ENCODE peak calls at places on chromosome 11, in six cellular contexts. P is globus pallidus; Q is CD4-positive, CD25-positive, alpha-beta regulatory T cell; D is NCI-H524; G is AG10803; O is upper lobe of right lung. T is an unnamed sample.

GRCh38 chr11:45794169-45794568 is 10.8 kb upstream of the SLC35C1 start:
- DNase-seq in Q (no peak), D (no peak), G (no peak), P (no peak), O (no peak), T (no peak)

GRCh38 chr11:121461843-121462242 is 9.1 kb upstream of the SORL1-AS1 start:
- DNase-seq in D (no peak), P (no peak), G (no peak), Q (no peak), O (no peak), T (no peak)

GRCh38 chr11:1772270-1773130 is 8.8 kb upstream of the CTSD start:
- DNase-seq in G (peak), Q (peak), O (peak), P (no peak), D (no peak), T (peak)

GRCh38 chr11:111357150-111358037 is 21.7 kb downstream of the POU2AF1 start:
- DNase-seq in Q (no peak), O (no peak), G (no peak), P (no peak), D (no peak), T (no peak)

GRCh38 chr11:94933225-94934130 is 39.9 kb downstream of the CWC15 start:
- DNase-seq in D (no peak), G (peak), O (no peak), Q (no peak), P (no peak), T (peak)

GRCh38 chr11:73342633-73343032 is 33.6 kb upstream of the RELT start:
- DNase-seq in P (no peak), O (no peak), G (no peak), Q (no peak), D (peak), T (no peak)

GRCh38 chr11:35289821-35290220 is 129.5 kb downstream of the SLC1A2 start:
- DNase-seq in O (no peak), Q (no peak), P (no peak), G (peak), D (no peak), T (no peak)

GRCh38 chr11:3123761-3124733 is 41.1 kb downstream of the OSBPL5 start:
- DNase-seq in G (peak), P (peak), D (no peak), O (peak), Q (no peak), T (no peak)

GRCh38 chr11:5151713-5152153 is 2.8 kb downstream of the OR52A1 start:
- DNase-seq in P (no peak), Q (no peak), G (no peak), O (no peak), D (no peak), T (no peak)

GRCh38 chr11:116109228-116109627 is 605.0 kb upstream of the CADM1 start:
- DNase-seq in D (no peak), O (no peak), P (no peak), G (peak), Q (no peak), T (peak)

GRCh38 chr11:112525270-112525669 is 264.6 kb upstream of the PLET1 start:
- DNase-seq in G (peak), D (no peak), P (no peak), Q (no peak), O (no peak), T (no peak)

GRCh38 chr11:118128821-118129474 is 23.7 kb downstream of the SCN4B start:
- DNase-seq in G (no peak), Q (no peak), P (no peak), D (no peak), O (peak), T (no peak)

GRCh38 chr11:122139595-122139866 is 23.5 kb upstream of the BLID start:
- DNase-seq in P (no peak), Q (no peak), D (no peak), O (no peak), G (no peak), T (no peak)

GRCh38 chr11:132402056-132402684 is 1031.8 kb downstream of the NTM start:
- DNase-seq in G (peak), P (peak), Q (peak), O (no peak), D (peak), T (peak)

GRCh38 chr11:123158609-123159008 is 36.4 kb downstream of the CLMP start:
- DNase-seq in G (no peak), O (no peak), P (no peak), Q (peak), D (no peak), T (no peak)

GRCh38 chr11:95143106-95143681 is 53.5 kb downstream of the ENDOD1 start:
- DNase-seq in P (no peak), O (no peak), G (peak), D (no peak), Q (no peak), T (no peak)

GRCh38 chr11:120827820-120828219 is 196.1 kb upstream of the TBCEL start:
- DNase-seq in Q (no peak), O (no peak), P (peak), G (no peak), D (no peak), T (no peak)

GRCh38 chr11:7592706-7593105 is 78.9 kb downstream of the PPFIBP2 start:
- DNase-seq in Q (peak), P (no peak), O (peak), G (peak), D (no peak), T (no peak)

GRCh38 chr11:114158886-114159285 is 99.4 kb downstream of the ZBTB16 start:
- DNase-seq in G (peak), P (no peak), D (no peak), O (no peak), Q (no peak), T (no peak)

GRCh38 chr11:63017306-63017974 is 1.8 kb upstream of the SLC22A8 start:
- DNase-seq in O (no peak), G (no peak), P (no peak), Q (no peak), D (peak), T (no peak)

GRCh38 chr11:110173775-110174644 is 80.8 kb downstream of the ZC3H12C start:
- DNase-seq in P (peak), Q (peak), O (peak), G (peak), D (peak), T (peak)

GRCh38 chr11:117928818-117929567 is at the start of gene TMPRSS13:
- DNase-seq in P (no peak), Q (no peak), D (no peak), O (peak), G (no peak), T (no peak)

GRCh38 chr11:105151936-105152554 is 12.5 kb upstream of the CARD18 start:
- DNase-seq in O (no peak), P (no peak), D (no peak), Q (no peak), G (no peak), T (no peak)

GRCh38 chr11:56183459-56183858 is 7.0 kb downstream of the OR5J2 start:
- DNase-seq in Q (no peak), D (no peak), G (no peak), O (no peak), P (no peak), T (no peak)

GRCh38 chr11:16154715-16155396 is 201.5 kb downstream of the SOX6 start:
- DNase-seq in O (no peak), P (no peak), Q (no peak), G (no peak), D (no peak), T (no peak)

GRCh38 chr11:11349870-11350325 is 3.2 kb downstream of the CSNK2A3 start:
- DNase-seq in D (no peak), O (no peak), Q (no peak), G (peak), P (peak), T (no peak)

GRCh38 chr11:108967571-108967970 is 302.7 kb downstream of the DDX10 start:
- DNase-seq in G (peak), Q (no peak), D (peak), O (no peak), P (peak), T (no peak)

GRCh38 chr11:46321757-46322156 is 25.5 kb upstream of the DGKZ start:
- DNase-seq in D (no peak), O (no peak), G (peak), P (no peak), Q (no peak), T (no peak)

GRCh38 chr11:59901306-59901705 is 22.7 kb downstream of the OOSP3 start:
- DNase-seq in Q (no peak), D (no peak), O (no peak), P (no peak), G (no peak), T (no peak)

GRCh38 chr11:8765294-8765693 is 82.7 kb downstream of the RPL27A start:
- DNase-seq in Q (no peak), G (peak), P (no peak), O (no peak), D (no peak), T (no peak)

GRCh38 chr11:726278-726915 is 20.4 kb downstream of the EPS8L2 start:
- DNase-seq in D (peak), Q (peak), G (no peak), O (peak), P (no peak), T (no peak)

GRCh38 chr11:96015911-96016565 is 92.1 kb upstream of the MTMR2 start:
- DNase-seq in O (no peak), D (peak), G (no peak), Q (peak), P (no peak), T (no peak)

GRCh38 chr11:31264834-31265233 is 104.7 kb downstream of the DCDC1 start:
- DNase-seq in D (no peak), Q (no peak), P (no peak), G (no peak), O (no peak), T (no peak)

GRCh38 chr11:15967966-15968365 is 388.4 kb downstream of the SOX6 start:
- DNase-seq in G (peak), D (no peak), P (peak), Q (no peak), O (no peak), T (no peak)

GRCh38 chr11:34599406-34599901 is 21.4 kb upstream of the EHF start:
- DNase-seq in O (no peak), P (no peak), G (peak), Q (no peak), D (no peak), T (no peak)

GRCh38 chr11:86035164-86035563 is 33.7 kb downstream of the PICALM start:
- DNase-seq in G (no peak), P (no peak), O (no peak), Q (no peak), D (no peak), T (no peak)

GRCh38 chr11:62555464-62556092 is 9.0 kb upstream of the AHNAK start:
- DNase-seq in O (no peak), P (no peak), Q (peak), D (peak), G (no peak), T (no peak)

GRCh38 chr11:69245491-69246345 is 48.2 kb upstream of the MYEOV start:
- DNase-seq in D (no peak), G (no peak), Q (no peak), P (no peak), O (no peak), T (no peak)

GRCh38 chr11:75503531-75504099 is 22.1 kb downstream of the GDPD5 start:
- DNase-seq in Q (no peak), G (no peak), O (no peak), D (peak), P (no peak), T (no peak)

GRCh38 chr11:44916316-44916715 is 34.4 kb downstream of the TP53I11 start:
- DNase-seq in O (no peak), Q (no peak), D (no peak), G (no peak), P (no peak), T (no peak)

T was measured in putamen.